ENCODE peak calls at places on chromosome 2, in five cellular contexts. R, H, F, S and L are unnamed samples.

GRCh38 chr2:32718752-32719151 is 90.9 kb downstream of the TTC27 start:
- DNase-seq in R (no peak), H (no peak), F (no peak), S (no peak), L (no peak)

GRCh38 chr2:39545957-39546356 is 108.9 kb upstream of the MAP4K3 start:
- DNase-seq in R (no peak), H (no peak), F (no peak), S (no peak), L (no peak)

GRCh38 chr2:150626934-150627336 is 139.5 kb upstream of the RND3 start:
- DNase-seq in R (no peak), H (no peak), F (no peak), S (no peak), L (no peak)

GRCh38 chr2:240832816-240833497 is 12.9 kb upstream of the KIF1A start:
- DNase-seq in R (no peak), H (no peak), F (no peak), S (no peak), L (no peak)

GRCh38 chr2:158761626-158762025 is 33.5 kb upstream of the DAPL1 start:
- DNase-seq in R (no peak), H (no peak), F (peak), S (no peak), L (no peak)

GRCh38 chr2:213995400-213996105 is 415.3 kb upstream of the VWC2L start:
- DNase-seq in R (no peak), H (no peak), F (peak), S (no peak), L (no peak)

GRCh38 chr2:100767810-100768806 is 51.8 kb upstream of the NPAS2 start:
- DNase-seq in R (no peak), H (no peak), F (no peak), S (no peak), L (no peak)

GRCh38 chr2:150214626-150215025 is 272.8 kb downstream of the RND3 start:
- DNase-seq in R (no peak), H (no peak), F (no peak), S (peak), L (no peak)

GRCh38 chr2:98087447-98088065 is 589 bp downstream of the VWA3B start:
- DNase-seq in R (no peak), H (no peak), F (no peak), S (no peak), L (no peak)

GRCh38 chr2:167144179-167144898 is 256.1 kb downstream of the XIRP2 start:
- DNase-seq in R (no peak), H (no peak), F (no peak), S (no peak), L (no peak)

GRCh38 chr2:196492946-196493345 is 146.6 kb upstream of the CCDC150 start:
- DNase-seq in R (no peak), H (no peak), F (no peak), S (no peak), L (no peak)

GRCh38 chr2:173239644-173240043 is 115.0 kb upstream of the CDCA7 start:
- DNase-seq in R (no peak), H (peak), F (no peak), S (no peak), L (no peak)

GRCh38 chr2:232951181-232951580 is 61.9 kb downstream of the NGEF start:
- DNase-seq in R (no peak), H (no peak), F (no peak), S (no peak), L (no peak)

GRCh38 chr2:239809391-239809790 is 215.8 kb downstream of the NDUFA10 start:
- DNase-seq in R (no peak), H (no peak), F (no peak), S (no peak), L (no peak)

GRCh38 chr2:241563571-241563980 is 5.0 kb downstream of the BOK start:
- DNase-seq in R (no peak), H (no peak), F (no peak), S (no peak), L (peak)

GRCh38 chr2:71788186-71788525 is 334.8 kb downstream of the DYSF start:
- DNase-seq in R (no peak), H (no peak), F (no peak), S (peak), L (no peak)

GRCh38 chr2:25794544-25795276 is 83.6 kb downstream of the ASXL2 start:
- DNase-seq in R (no peak), H (peak), F (no peak), S (no peak), L (no peak)

GRCh38 chr2:48572797-48573196 is 42.8 kb downstream of the STON1 start:
- DNase-seq in R (no peak), H (no peak), F (no peak), S (no peak), L (peak)

GRCh38 chr2:168434164-168434563 is 21.9 kb upstream of the CERS6 start:
- DNase-seq in R (no peak), H (no peak), F (no peak), S (peak), L (peak)

GRCh38 chr2:27442282-27442980 is at the start of gene KRTCAP3:
- DNase-seq in R (no peak), H (no peak), F (no peak), S (peak), L (no peak)

DNA sequence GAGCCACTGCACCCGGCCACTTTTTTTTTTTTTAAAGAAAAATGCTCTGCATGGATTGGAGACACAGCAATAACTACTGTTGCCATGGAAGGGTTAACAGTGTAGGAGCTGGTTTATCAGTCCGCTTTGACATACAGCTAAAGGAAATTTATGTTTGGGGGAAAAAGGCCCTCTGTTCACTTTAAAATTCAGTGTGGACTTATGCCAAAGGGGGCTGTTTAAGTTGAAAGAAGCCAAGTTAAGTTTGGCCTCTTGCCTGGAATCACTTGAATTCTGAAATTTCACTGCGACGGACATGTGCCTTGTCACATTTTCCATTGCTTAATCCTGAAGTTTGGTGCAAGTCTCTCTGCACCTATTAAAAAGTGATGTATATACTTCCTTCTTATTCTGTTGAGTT is 3.1 kb downstream of the KCNE4 start:
- DNase-seq in R (no peak), H (no peak), F (no peak), S (peak), L (no peak)
- H3K4me3 ChIP-seq in R (no peak), H (no peak), F (no peak), S (no peak), L (no peak)

DNA sequence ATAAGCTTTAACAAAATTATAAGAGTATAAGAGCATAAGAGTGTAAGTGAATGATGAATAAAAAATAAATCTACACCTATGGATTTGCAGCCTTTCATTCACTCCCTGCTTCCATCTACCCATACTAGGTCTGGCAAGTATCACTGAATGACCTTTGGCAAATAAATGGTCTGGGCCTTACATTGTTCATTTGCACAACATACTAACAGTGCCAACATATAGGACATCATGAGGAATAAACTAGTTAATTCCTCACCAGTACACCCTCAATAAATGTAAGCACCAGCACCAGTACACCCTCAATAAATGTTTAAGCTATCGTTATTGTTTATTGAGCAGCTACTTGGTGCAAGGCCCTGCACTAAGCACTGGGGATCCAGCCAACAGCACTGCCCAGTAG is 26.9 kb downstream of the STAT1 start:
- DNase-seq in R (no peak), H (no peak), F (no peak), S (no peak), L (no peak)
- H3K4me3 ChIP-seq in R (no peak), H (no peak), F (no peak), S (no peak), L (no peak)

GRCh38 chr2:102253140-102253752 is 58.1 kb upstream of the IL1RL1 start:
- DNase-seq in R (no peak), H (no peak), F (no peak), S (no peak), L (no peak)

GRCh38 chr2:102253753-102254150 is 57.6 kb upstream of the IL1RL1 start:
- DNase-seq in R (no peak), H (no peak), F (no peak), S (no peak), L (no peak)

GRCh38 chr2:102251042-102251848 is 60.1 kb upstream of the IL1RL1 start:
- DNase-seq in R (peak), H (no peak), F (no peak), S (peak), L (no peak)

GRCh38 chr2:102250278-102250821 is 61.0 kb upstream of the IL1RL1 start:
- DNase-seq in R (no peak), H (no peak), F (no peak), S (no peak), L (no peak)

DNA sequence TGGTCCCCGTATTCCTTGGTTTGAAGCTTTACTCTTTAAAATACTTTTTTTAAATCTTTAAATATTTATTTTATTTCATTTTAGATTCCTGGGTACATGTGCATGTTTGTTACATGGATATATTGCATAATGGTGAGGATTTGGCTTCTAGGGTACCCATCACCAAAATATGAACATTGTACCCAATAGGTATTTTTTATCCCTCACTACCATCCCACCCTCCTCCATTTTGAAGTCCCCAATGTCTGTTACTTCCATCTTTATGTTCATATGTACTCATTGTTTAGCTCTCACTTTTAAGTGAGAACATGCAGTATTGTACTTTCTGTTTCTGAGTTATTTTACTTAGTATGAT is 59.5 kb upstream of the IL1RL1 start:
- DNase-seq in R (no peak), H (no peak), F (no peak), S (no peak), L (no peak)
- H3K4me3 ChIP-seq in R (no peak), H (no peak), F (no peak), S (no peak), L (no peak)

GRCh38 chr2:42123426-42123825 is 45.7 kb upstream of the EML4 start:
- DNase-seq in R (no peak), H (no peak), F (no peak), S (no peak), L (peak)

GRCh38 chr2:42124051-42124813 is 44.9 kb upstream of the EML4 start:
- DNase-seq in R (no peak), H (no peak), F (no peak), S (no peak), L (no peak)

GRCh38 chr2:42128731-42129486 is 40.2 kb upstream of the EML4 start:
- DNase-seq in R (no peak), H (no peak), F (peak), S (no peak), L (no peak)

GRCh38 chr2:42127425-42128424 is 41.4 kb upstream of the EML4 start:
- DNase-seq in R (no peak), H (peak), F (no peak), S (no peak), L (no peak)

DNA sequence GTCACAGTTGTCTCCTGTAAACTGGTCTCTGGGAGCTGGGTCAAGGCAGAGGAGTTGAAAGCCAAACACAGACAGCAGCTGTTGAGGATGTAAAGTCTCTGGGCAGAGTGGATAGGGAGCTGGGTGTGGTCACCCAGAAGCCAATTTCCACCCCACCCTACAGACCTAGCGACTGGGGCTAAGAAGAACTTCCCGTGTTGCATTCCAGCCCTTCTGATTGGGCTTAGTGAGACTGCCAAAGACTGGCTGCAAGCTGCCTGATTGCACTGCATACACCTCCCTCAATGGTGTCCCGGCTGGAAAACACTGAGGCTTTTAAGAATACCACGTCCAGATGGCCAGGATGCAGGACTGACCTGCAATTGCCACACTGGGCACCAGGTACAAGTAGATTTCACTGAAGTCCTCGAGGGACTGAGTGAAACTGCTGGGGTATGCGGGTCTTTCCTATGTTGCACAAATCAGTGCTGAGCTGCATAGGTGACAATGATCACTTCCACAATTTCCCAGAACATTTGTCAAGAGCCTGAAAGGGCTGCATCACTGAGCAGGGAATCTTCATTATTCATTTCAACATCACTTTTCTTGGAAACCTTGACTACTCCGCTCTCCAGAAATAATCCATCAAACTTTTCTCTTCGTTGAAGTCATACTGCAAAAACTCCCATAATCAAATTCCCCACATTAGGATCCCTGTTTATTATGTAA is 43.1 kb upstream of the EML4 start:
- DNase-seq in R (no peak), H (no peak), F (no peak), S (no peak), L (no peak)
- H3K4me3 ChIP-seq in R (no peak), H (no peak), F (no peak), S (no peak), L (no peak)

DNA sequence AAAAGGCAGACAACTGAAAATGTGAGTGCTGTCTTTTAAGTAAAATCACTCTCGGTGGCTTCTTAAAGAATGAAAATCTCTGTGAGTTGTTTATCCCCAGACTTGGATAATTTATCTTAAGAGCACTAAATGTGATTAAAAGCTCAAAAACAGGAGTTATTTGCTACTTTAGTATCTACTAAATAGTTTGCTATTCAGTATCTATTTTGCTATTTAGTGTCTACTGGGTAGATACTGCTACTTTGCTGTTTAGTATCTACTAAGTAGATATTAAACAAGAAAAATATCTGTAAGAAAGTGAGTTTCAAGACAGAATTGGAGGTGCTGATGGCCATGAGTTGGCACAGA is 1.4 kb upstream of the KCNG3 start:
- DNase-seq in R (no peak), H (no peak), F (no peak), S (no peak), L (no peak)
- H3K4me3 ChIP-seq in R (no peak), H (no peak), F (no peak), S (no peak), L (peak)

GRCh38 chr2:105298017-105298416 is 31.5 kb downstream of the TGFBRAP1 start:
- DNase-seq in R (no peak), H (no peak), F (no peak), S (no peak), L (no peak)
- H3K4me3 ChIP-seq in R (no peak), H (no peak), F (no peak), S (no peak), L (no peak)

GRCh38 chr2:236748385-236748784 is 178.8 kb downstream of the ACKR3 start:
- DNase-seq in R (peak), H (no peak), F (no peak), S (no peak), L (no peak)
- H3K4me3 ChIP-seq in R (no peak), H (no peak), F (no peak), S (no peak), L (no peak)

GRCh38 chr2:225041210-225041870 is 928 bp downstream of the DOCK10 start:
- DNase-seq in R (no peak), H (peak), F (peak), S (no peak), L (no peak)

GRCh38 chr2:225042800-225043167 is 516 bp upstream of the DOCK10 start:
- DNase-seq in R (no peak), H (no peak), F (no peak), S (no peak), L (no peak)

GRCh38 chr2:225038076-225038571 is 4.1 kb downstream of the DOCK10 start:
- DNase-seq in R (no peak), H (no peak), F (no peak), S (no peak), L (no peak)

GRCh38 chr2:225040862-225041209 is 1.4 kb downstream of the DOCK10 start:
- DNase-seq in R (no peak), H (no peak), F (no peak), S (no peak), L (no peak)

DNA sequence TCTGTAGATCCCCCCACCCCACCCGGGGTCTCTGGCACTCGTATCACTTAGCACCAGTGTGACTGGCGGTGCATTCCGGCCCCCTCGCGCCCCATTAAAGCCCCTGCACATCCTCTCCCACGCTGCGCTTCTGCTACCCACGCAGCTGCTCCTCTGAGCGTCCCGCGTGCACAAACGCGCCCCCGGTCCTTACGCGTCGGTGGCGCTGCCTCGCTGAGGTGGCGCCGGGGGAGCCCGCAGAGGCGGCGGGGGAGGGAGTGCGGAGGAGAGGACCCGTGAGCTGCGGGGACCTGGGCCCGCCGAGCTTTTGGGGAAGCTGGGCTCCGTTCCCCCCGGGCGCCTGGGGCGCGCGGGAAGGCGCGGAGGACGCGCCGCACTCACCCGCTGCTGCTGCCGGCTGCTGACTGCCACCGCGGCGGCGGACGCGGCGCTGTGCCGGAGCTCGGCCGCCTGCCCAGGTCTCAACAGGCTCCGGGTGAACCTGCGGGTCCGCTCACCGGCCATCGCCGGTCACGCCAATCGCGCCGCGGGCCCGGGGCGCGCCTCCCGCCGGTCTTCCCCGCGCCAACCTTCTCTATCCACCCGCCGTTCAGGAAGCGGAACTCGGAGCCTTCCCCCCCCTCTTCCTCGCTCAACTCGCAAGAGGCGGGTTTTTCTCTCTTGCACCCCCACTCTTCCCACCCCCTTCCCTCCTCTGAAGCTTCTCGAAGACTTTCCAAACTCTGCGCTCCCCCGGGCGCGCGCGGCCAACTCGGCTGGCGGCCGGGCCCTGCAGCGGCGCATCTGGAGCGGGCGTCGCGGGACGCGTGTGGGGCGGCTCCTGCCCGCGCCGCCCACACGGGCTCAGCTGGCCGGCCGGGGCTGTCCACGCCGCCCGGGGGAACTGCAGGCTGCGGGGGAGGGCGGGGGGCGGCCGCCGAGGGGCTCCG is at the start of gene DOCK10:
- DNase-seq in R (peak), H (no peak), F (peak), S (peak), L (peak)
- H3K4me3 ChIP-seq in R (peak), H (peak), F (peak), S (peak), L (peak)